ENCODE peak calls at places on chromosomes 7 and 10, in four cellular contexts. One of them, this sample, is unnamed.

GRCh38 chr10:95256268-95256667 is 34.5 kb downstream of the PDLIM1 start:
- DNase-seq in H1: no peak
- DNase-seq in K562: no peak
- DNase-seq in HepG2: no peak
- DNase-seq in this sample: no peak

GRCh38 chr7:4610768-4611467 is 71.2 kb upstream of the FOXK1 start:
- DNase-seq in H1: no peak
- DNase-seq in K562: peak; percentile 82
- DNase-seq in HepG2: peak; percentile 74
- DNase-seq in this sample: peak; percentile 73

GRCh38 chr7:36651404-36651803 is 72.9 kb downstream of the AOAH start:
- DNase-seq in H1: no peak
- DNase-seq in K562: no peak
- DNase-seq in HepG2: no peak
- DNase-seq in this sample: no peak

GRCh38 chr7:76191783-76192240 is 9.9 kb upstream of the SRRM3 start:
- DNase-seq in H1: peak; percentile 34
- DNase-seq in K562: peak; percentile 62
- DNase-seq in HepG2: peak; percentile 46
- DNase-seq in this sample: peak; percentile 43

GRCh38 chr10:90193240-90193985 is 492.0 kb downstream of the KIF20B start:
- DNase-seq in H1: no peak
- DNase-seq in K562: no peak
- DNase-seq in HepG2: no peak
- DNase-seq in this sample: no peak

GRCh38 chr10:104288355-104288754 is 19.4 kb downstream of the GSTO2 start:
- DNase-seq in H1: no peak
- DNase-seq in K562: no peak
- DNase-seq in HepG2: peak; percentile 97
- DNase-seq in this sample: no peak

GRCh38 chr10:59332581-59332980 is 29.8 kb downstream of the FAM13C start:
- DNase-seq in H1: no peak
- DNase-seq in K562: no peak
- DNase-seq in HepG2: no peak
- DNase-seq in this sample: no peak

GRCh38 chr7:158001621-158002320 is 585.9 kb downstream of the PTPRN2 start:
- DNase-seq in H1: no peak
- DNase-seq in K562: no peak
- DNase-seq in HepG2: no peak
- DNase-seq in this sample: no peak

GRCh38 chr10:132770061-132771021 is 15.6 kb downstream of the NKX6-2 start:
- DNase-seq in H1: no peak
- DNase-seq in K562: no peak
- DNase-seq in HepG2: no peak
- DNase-seq in this sample: no peak

GRCh38 chr10:77182803-77183202 is 454.8 kb downstream of the KCNMA1 start:
- DNase-seq in H1: no peak
- DNase-seq in K562: no peak
- DNase-seq in HepG2: no peak
- DNase-seq in this sample: no peak
- TF ChIP-seq SP1 in H1: no peak
- TF ChIP-seq SP1 in K562: no peak
- TF ChIP-seq SP1 in HepG2: no peak
- TF ChIP-seq SP1 in this sample: no peak

DNA sequence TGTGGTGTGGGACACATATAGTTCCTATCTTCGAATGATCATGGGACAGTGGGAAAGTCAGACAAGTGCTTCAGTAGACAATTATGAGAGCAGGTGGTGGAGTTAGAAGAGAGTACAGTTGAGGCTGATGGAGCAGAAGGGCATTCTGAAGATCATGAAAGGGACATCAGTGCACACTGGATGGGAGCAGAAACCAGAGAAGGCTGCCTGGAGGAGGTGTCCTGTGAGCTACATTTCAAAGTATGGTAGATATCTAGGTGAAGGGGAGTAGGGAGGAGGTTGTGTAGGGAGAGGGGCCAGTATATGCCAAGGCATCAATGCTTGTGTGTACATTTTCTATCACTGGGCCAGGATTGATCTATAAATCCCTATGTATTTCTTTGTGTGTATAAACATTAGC is 100.2 kb upstream of the PDCD4 start:
- DNase-seq in H1: no peak
- DNase-seq in K562: no peak
- DNase-seq in HepG2: no peak
- DNase-seq in this sample: no peak
- TF ChIP-seq MAX in H1: no peak
- TF ChIP-seq MAX in K562: no peak
- TF ChIP-seq MAX in HepG2: no peak
- TF ChIP-seq MAX in this sample: no peak

GRCh38 chr7:72336887-72337821 is 75.0 kb downstream of the CALN1 start:
- DNase-seq in H1: no peak
- DNase-seq in K562: no peak
- DNase-seq in HepG2: no peak
- DNase-seq in this sample: no peak
- H3K9ac ChIP-seq in H1: peak overlapping the region; percentile 65
- H3K9ac ChIP-seq in K562: no peak overlapping the region
- H3K9ac ChIP-seq in HepG2: no peak overlapping the region
- H3K9ac ChIP-seq in this sample: no peak overlapping the region

DNA sequence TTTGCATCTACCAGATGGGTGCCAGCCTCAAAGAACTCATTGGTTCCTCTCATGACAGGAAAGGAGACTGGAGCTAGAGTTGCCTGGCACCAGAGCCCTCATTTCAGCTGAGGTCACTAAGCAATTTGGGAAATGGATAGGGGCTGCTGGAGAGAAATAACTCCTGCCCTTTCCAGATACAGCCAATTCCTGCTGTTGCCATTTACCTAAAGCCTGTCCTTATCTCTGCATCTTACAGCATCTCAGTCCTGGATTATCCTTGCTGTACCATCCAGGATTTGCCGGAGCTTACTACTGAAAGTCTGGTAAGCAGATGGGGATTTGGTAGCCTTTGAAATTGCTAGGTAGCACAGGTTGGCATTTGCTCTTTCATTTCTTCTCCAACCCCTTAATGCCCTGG is 31.9 kb upstream of the SMKR1 start:
- DNase-seq in H1: no peak
- DNase-seq in K562: no peak
- DNase-seq in HepG2: no peak
- DNase-seq in this sample: no peak
- TF ChIP-seq SP1 in H1: no peak
- TF ChIP-seq SP1 in K562: no peak
- TF ChIP-seq SP1 in HepG2: no peak
- TF ChIP-seq SP1 in this sample: no peak

GRCh38 chr7:108109216-108109908 is 20.8 kb downstream of the LAMB4 start:
- DNase-seq in H1: no peak
- DNase-seq in K562: no peak
- DNase-seq in HepG2: peak; percentile 34
- DNase-seq in this sample: peak; percentile 21
- TF ChIP-seq MAX in H1: no peak
- TF ChIP-seq MAX in K562: no peak
- TF ChIP-seq MAX in HepG2: no peak
- TF ChIP-seq MAX in this sample: no peak

This sample was measured in HCT116.